ENCODE peak calls at places on chromosome 13, in four cellular contexts. One of them, this sample, is unnamed.

GRCh38 chr13:105153626-105154025 is 1381.8 kb downstream of the EFNB2 start:
- DNase-seq in fibroblast of the aortic adventitia: no peak
- DNase-seq in breast epithelium: no peak
- DNase-seq in progenitor cell of endocrine pancreas: no peak
- DNase-seq in this sample: no peak

GRCh38 chr13:46716821-46717220 is 80.1 kb downstream of the ESD start:
- DNase-seq in breast epithelium: no peak
- DNase-seq in progenitor cell of endocrine pancreas: no peak
- DNase-seq in fibroblast of the aortic adventitia: no peak
- DNase-seq in this sample: no peak

GRCh38 chr13:92175330-92175729 is 776.9 kb downstream of the GPC5 start:
- DNase-seq in breast epithelium: no peak
- DNase-seq in progenitor cell of endocrine pancreas: no peak
- DNase-seq in fibroblast of the aortic adventitia: peak; percentile 67
- DNase-seq in this sample: no peak

GRCh38 chr13:44972956-44973581 is 16.2 kb downstream of the NUFIP1 start:
- DNase-seq in fibroblast of the aortic adventitia: peak; percentile 59
- DNase-seq in breast epithelium: no peak
- DNase-seq in progenitor cell of endocrine pancreas: no peak
- DNase-seq in this sample: no peak

GRCh38 chr13:29993716-29994488 is 143.5 kb upstream of the UBL3 start:
- DNase-seq in fibroblast of the aortic adventitia: peak; percentile 61
- DNase-seq in breast epithelium: no peak
- DNase-seq in progenitor cell of endocrine pancreas: no peak
- DNase-seq in this sample: no peak

GRCh38 chr13:62556973-62557372 is 1141.3 kb upstream of the PCDH20 start:
- DNase-seq in breast epithelium: no peak
- DNase-seq in fibroblast of the aortic adventitia: no peak
- DNase-seq in progenitor cell of endocrine pancreas: no peak
- DNase-seq in this sample: no peak

GRCh38 chr13:34897220-34897619 is 44.9 kb upstream of the NBEA start:
- DNase-seq in breast epithelium: no peak
- DNase-seq in progenitor cell of endocrine pancreas: no peak
- DNase-seq in fibroblast of the aortic adventitia: no peak
- DNase-seq in this sample: no peak

GRCh38 chr13:84896128-84896527 is 903.1 kb downstream of the SLITRK6 start:
- DNase-seq in progenitor cell of endocrine pancreas: peak; percentile 19
- DNase-seq in breast epithelium: no peak
- DNase-seq in fibroblast of the aortic adventitia: peak; percentile 68
- DNase-seq in this sample: no peak

GRCh38 chr13:48775804-48776203 is 122.1 kb downstream of the CYSLTR2 start:
- DNase-seq in progenitor cell of endocrine pancreas: no peak
- DNase-seq in breast epithelium: no peak
- DNase-seq in fibroblast of the aortic adventitia: peak; percentile 66
- DNase-seq in this sample: no peak

GRCh38 chr13:92433386-92433785 is 793.2 kb upstream of the GPC6 start:
- DNase-seq in progenitor cell of endocrine pancreas: no peak
- DNase-seq in fibroblast of the aortic adventitia: no peak
- DNase-seq in breast epithelium: no peak
- DNase-seq in this sample: no peak

GRCh38 chr13:101473458-101473857 is 21.0 kb downstream of the ITGBL1 start:
- DNase-seq in progenitor cell of endocrine pancreas: no peak
- DNase-seq in breast epithelium: no peak
- DNase-seq in fibroblast of the aortic adventitia: peak; percentile 92
- DNase-seq in this sample: no peak

GRCh38 chr13:75489502-75490263 is 7.7 kb upstream of the TBC1D4 start:
- DNase-seq in breast epithelium: no peak
- DNase-seq in progenitor cell of endocrine pancreas: no peak
- DNase-seq in fibroblast of the aortic adventitia: peak; percentile 40
- DNase-seq in this sample: no peak

GRCh38 chr13:95301135-95301946 is at the start of gene ABCC4:
- DNase-seq in fibroblast of the aortic adventitia: peak; percentile 66
- DNase-seq in breast epithelium: no peak
- DNase-seq in progenitor cell of endocrine pancreas: peak; percentile 47
- DNase-seq in this sample: peak; percentile 86

GRCh38 chr13:30017880-30018279 is 167.5 kb upstream of the UBL3 start:
- DNase-seq in progenitor cell of endocrine pancreas: no peak
- DNase-seq in fibroblast of the aortic adventitia: no peak
- DNase-seq in breast epithelium: no peak
- DNase-seq in this sample: no peak

GRCh38 chr13:46628622-46629365 is 75.8 kb downstream of the LRCH1 start:
- DNase-seq in fibroblast of the aortic adventitia: no peak
- DNase-seq in progenitor cell of endocrine pancreas: no peak
- DNase-seq in breast epithelium: no peak
- DNase-seq in this sample: no peak

GRCh38 chr13:85497652-85498051 is 301.6 kb downstream of the SLITRK6 start:
- DNase-seq in breast epithelium: no peak
- DNase-seq in progenitor cell of endocrine pancreas: no peak
- DNase-seq in fibroblast of the aortic adventitia: peak; percentile 95
- DNase-seq in this sample: no peak

GRCh38 chr13:71722206-71722605 is 144.8 kb downstream of the DACH1 start:
- DNase-seq in breast epithelium: no peak
- DNase-seq in progenitor cell of endocrine pancreas: no peak
- DNase-seq in fibroblast of the aortic adventitia: no peak
- DNase-seq in this sample: no peak

GRCh38 chr13:35489050-35489449 is 12.6 kb upstream of the MAB21L1 start:
- DNase-seq in fibroblast of the aortic adventitia: no peak
- DNase-seq in breast epithelium: no peak
- DNase-seq in progenitor cell of endocrine pancreas: no peak
- DNase-seq in this sample: no peak

GRCh38 chr13:23980160-23980551 is 82.9 kb upstream of the C1QTNF9B start:
- DNase-seq in breast epithelium: peak; percentile 72
- DNase-seq in fibroblast of the aortic adventitia: peak; percentile 62
- DNase-seq in progenitor cell of endocrine pancreas: peak; percentile 73
- DNase-seq in this sample: peak; percentile 91

GRCh38 chr13:24511824-24512207 is 762 bp downstream of the PARP4 start:
- DNase-seq in progenitor cell of endocrine pancreas: no peak
- DNase-seq in breast epithelium: no peak
- DNase-seq in fibroblast of the aortic adventitia: no peak
- DNase-seq in this sample: no peak

GRCh38 chr13:74434782-74435181 is 300.6 kb upstream of the KLF12 start:
- DNase-seq in progenitor cell of endocrine pancreas: no peak
- DNase-seq in fibroblast of the aortic adventitia: no peak
- DNase-seq in breast epithelium: no peak
- DNase-seq in this sample: no peak

GRCh38 chr13:33744589-33745369 is 73.2 kb upstream of the RFC3 start:
- DNase-seq in progenitor cell of endocrine pancreas: no peak
- DNase-seq in breast epithelium: no peak
- DNase-seq in fibroblast of the aortic adventitia: peak; percentile 21
- DNase-seq in this sample: no peak

GRCh38 chr13:113979791-113980471 is 6.1 kb upstream of the C13orf46 start:
- DNase-seq in fibroblast of the aortic adventitia: no peak
- DNase-seq in progenitor cell of endocrine pancreas: no peak
- DNase-seq in breast epithelium: no peak
- DNase-seq in this sample: no peak

GRCh38 chr13:114078501-114079451 is 53.6 kb downstream of the RASA3 start:
- DNase-seq in fibroblast of the aortic adventitia: peak; percentile 89
- DNase-seq in breast epithelium: peak; percentile 49
- DNase-seq in progenitor cell of endocrine pancreas: no peak
- DNase-seq in this sample: no peak

GRCh38 chr13:67101730-67102467 is 128.2 kb downstream of the PCDH9 start:
- DNase-seq in breast epithelium: no peak
- DNase-seq in progenitor cell of endocrine pancreas: no peak
- DNase-seq in fibroblast of the aortic adventitia: no peak
- DNase-seq in this sample: no peak

GRCh38 chr13:109113427-109113826 is 484.0 kb downstream of the MYO16 start:
- DNase-seq in progenitor cell of endocrine pancreas: no peak
- DNase-seq in fibroblast of the aortic adventitia: no peak
- DNase-seq in breast epithelium: no peak
- DNase-seq in this sample: no peak

GRCh38 chr13:27578121-27579030 is 42.0 kb downstream of the LNX2 start:
- DNase-seq in breast epithelium: no peak
- DNase-seq in progenitor cell of endocrine pancreas: no peak
- DNase-seq in fibroblast of the aortic adventitia: no peak
- DNase-seq in this sample: no peak

GRCh38 chr13:26895808-26896466 is 135.4 kb upstream of the GPR12 start:
- DNase-seq in breast epithelium: no peak
- DNase-seq in fibroblast of the aortic adventitia: no peak
- DNase-seq in progenitor cell of endocrine pancreas: no peak
- DNase-seq in this sample: no peak

GRCh38 chr13:104163866-104164630 is 1097.8 kb upstream of the SLC10A2 start:
- DNase-seq in fibroblast of the aortic adventitia: no peak
- DNase-seq in progenitor cell of endocrine pancreas: no peak
- DNase-seq in breast epithelium: no peak
- DNase-seq in this sample: no peak

GRCh38 chr13:73096173-73097117 is 37.6 kb downstream of the KLF5 start:
- DNase-seq in breast epithelium: no peak
- DNase-seq in fibroblast of the aortic adventitia: no peak
- DNase-seq in progenitor cell of endocrine pancreas: no peak
- DNase-seq in this sample: no peak

GRCh38 chr13:80083516-80084085 is 257.3 kb downstream of the SPRY2 start:
- DNase-seq in breast epithelium: no peak
- DNase-seq in progenitor cell of endocrine pancreas: no peak
- DNase-seq in fibroblast of the aortic adventitia: peak; percentile 73
- DNase-seq in this sample: no peak

GRCh38 chr13:76991796-76992547 is at the start of gene CLN5:
- DNase-seq in fibroblast of the aortic adventitia: peak; percentile 88
- DNase-seq in breast epithelium: peak; percentile 92
- DNase-seq in progenitor cell of endocrine pancreas: peak; percentile 85
- DNase-seq in this sample: peak; percentile 98

GRCh38 chr13:102198418-102199322 is 203.2 kb downstream of the FGF14 start:
- DNase-seq in breast epithelium: no peak
- DNase-seq in progenitor cell of endocrine pancreas: no peak
- DNase-seq in fibroblast of the aortic adventitia: peak; percentile 56
- DNase-seq in this sample: no peak

GRCh38 chr13:30908416-30908980 is 2.4 kb downstream of the MEDAG start:
- DNase-seq in progenitor cell of endocrine pancreas: no peak
- DNase-seq in breast epithelium: no peak
- DNase-seq in fibroblast of the aortic adventitia: peak; percentile 96
- DNase-seq in this sample: no peak

GRCh38 chr13:23630349-23631093 is 60.3 kb downstream of the TNFRSF19 start:
- DNase-seq in breast epithelium: no peak
- DNase-seq in fibroblast of the aortic adventitia: no peak
- DNase-seq in progenitor cell of endocrine pancreas: no peak
- DNase-seq in this sample: no peak

GRCh38 chr13:49452725-49453457 is 8.8 kb downstream of the SETDB2 start:
- DNase-seq in breast epithelium: no peak
- DNase-seq in progenitor cell of endocrine pancreas: no peak
- DNase-seq in fibroblast of the aortic adventitia: no peak
- DNase-seq in this sample: no peak

GRCh38 chr13:98103942-98104880 is 38.7 kb upstream of the FARP1 start:
- DNase-seq in breast epithelium: no peak
- DNase-seq in progenitor cell of endocrine pancreas: no peak
- DNase-seq in fibroblast of the aortic adventitia: peak; percentile 27
- DNase-seq in this sample: no peak

GRCh38 chr13:19673473-19674430 is 40.3 kb downstream of the MPHOSPH8 start:
- DNase-seq in fibroblast of the aortic adventitia: peak; percentile 41
- DNase-seq in progenitor cell of endocrine pancreas: no peak
- DNase-seq in breast epithelium: no peak
- DNase-seq in this sample: no peak

GRCh38 chr13:45846681-45847080 is 4.9 kb downstream of the SIAH3 start:
- DNase-seq in fibroblast of the aortic adventitia: no peak
- DNase-seq in progenitor cell of endocrine pancreas: no peak
- DNase-seq in breast epithelium: no peak
- DNase-seq in this sample: no peak

DNA sequence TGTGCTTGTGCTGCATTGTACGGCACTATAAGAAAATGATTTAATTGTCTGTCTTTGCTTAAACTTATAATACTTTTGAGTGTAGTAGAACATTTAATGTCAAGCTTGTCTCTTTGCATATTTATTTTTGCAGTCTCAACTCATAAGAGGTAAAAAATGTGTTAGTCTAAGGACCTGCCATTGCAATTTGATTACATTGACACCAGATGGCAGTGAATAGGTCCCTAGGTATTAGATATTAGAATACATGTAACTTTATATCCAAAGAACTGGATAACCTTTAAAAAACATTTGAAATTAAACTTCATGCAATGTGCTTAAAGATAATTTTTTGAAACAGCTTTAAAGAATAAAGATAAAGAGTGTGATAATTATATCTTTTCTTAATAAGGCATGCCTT is 1421.3 kb downstream of the OLFM4 start:
- DNase-seq in breast epithelium: no peak
- DNase-seq in progenitor cell of endocrine pancreas: no peak
- DNase-seq in fibroblast of the aortic adventitia: no peak
- DNase-seq in this sample: no peak
- TF ChIP-seq CTCF in breast epithelium: no peak
- TF ChIP-seq CTCF in progenitor cell of endocrine pancreas: peak; percentile 51
- TF ChIP-seq CTCF in fibroblast of the aortic adventitia: no peak
- TF ChIP-seq CTCF in this sample: no peak

DNA sequence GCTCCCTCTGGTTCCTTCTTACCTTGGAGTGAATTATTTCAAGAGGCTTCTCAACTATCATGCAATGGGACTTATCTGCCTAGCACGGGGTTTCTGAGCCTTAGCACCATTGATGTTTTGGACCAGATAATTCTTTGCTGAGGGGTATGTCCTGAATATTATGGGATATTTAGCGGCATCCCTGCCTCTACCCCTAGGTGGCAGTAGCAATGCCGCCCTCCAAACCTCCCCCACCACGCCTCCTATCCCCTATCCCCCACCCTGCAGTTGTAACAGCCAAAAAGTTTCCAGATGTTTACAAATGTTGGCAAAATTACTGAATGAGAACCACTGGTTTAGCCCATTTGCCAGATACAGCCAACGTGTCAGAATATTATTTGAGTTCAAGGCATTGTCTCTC is 125.5 kb downstream of the POSTN start:
- DNase-seq in progenitor cell of endocrine pancreas: no peak
- DNase-seq in fibroblast of the aortic adventitia: no peak
- DNase-seq in breast epithelium: no peak
- DNase-seq in this sample: no peak
- TF ChIP-seq CTCF in progenitor cell of endocrine pancreas: peak; percentile 14
- TF ChIP-seq CTCF in fibroblast of the aortic adventitia: no peak
- TF ChIP-seq CTCF in breast epithelium: no peak
- TF ChIP-seq CTCF in this sample: peak; percentile 21

GRCh38 chr13:40666058-40666904 is at the start of gene FOXO1:
- DNase-seq in breast epithelium: peak; percentile 89
- DNase-seq in fibroblast of the aortic adventitia: peak; percentile 81
- DNase-seq in progenitor cell of endocrine pancreas: peak; percentile 78
- DNase-seq in this sample: peak; percentile 96

GRCh38 chr13:40670307-40670706 is 3.9 kb upstream of the FOXO1 start:
- DNase-seq in fibroblast of the aortic adventitia: no peak
- DNase-seq in progenitor cell of endocrine pancreas: no peak
- DNase-seq in breast epithelium: no peak
- DNase-seq in this sample: no peak

GRCh38 chr13:40667622-40667978 is 1.2 kb upstream of the FOXO1 start:
- DNase-seq in breast epithelium: no peak
- DNase-seq in fibroblast of the aortic adventitia: no peak
- DNase-seq in progenitor cell of endocrine pancreas: no peak
- DNase-seq in this sample: no peak

GRCh38 chr13:40666905-40667621 is 622 bp upstream of the FOXO1 start:
- DNase-seq in breast epithelium: no peak
- DNase-seq in fibroblast of the aortic adventitia: no peak
- DNase-seq in progenitor cell of endocrine pancreas: peak; percentile 51
- DNase-seq in this sample: no peak

GRCh38 chr13:40668335-40668734 is 1.9 kb upstream of the FOXO1 start:
- DNase-seq in progenitor cell of endocrine pancreas: no peak
- DNase-seq in breast epithelium: no peak
- DNase-seq in fibroblast of the aortic adventitia: peak; percentile 43
- DNase-seq in this sample: no peak
- TF ChIP-seq CTCF in progenitor cell of endocrine pancreas: peak; percentile 54
- TF ChIP-seq CTCF in breast epithelium: no peak
- TF ChIP-seq CTCF in fibroblast of the aortic adventitia: peak; percentile 75
- TF ChIP-seq CTCF in this sample: peak; percentile 37

GRCh38 chr13:89925107-89925506 is 1422.4 kb upstream of the MIR17HG start:
- DNase-seq in fibroblast of the aortic adventitia: peak; percentile 1
- DNase-seq in progenitor cell of endocrine pancreas: no peak
- DNase-seq in breast epithelium: no peak
- DNase-seq in this sample: no peak
- TF ChIP-seq CTCF in fibroblast of the aortic adventitia: no peak
- TF ChIP-seq CTCF in progenitor cell of endocrine pancreas: peak; percentile 64
- TF ChIP-seq CTCF in breast epithelium: no peak
- TF ChIP-seq CTCF in this sample: peak; percentile 83